ENCODE peak calls at places on chromosomes 16 and 17, in nine cellular contexts. I is C1 segment of cervical spinal cord; L is neuronal stem cell; H is stimulated activated CD4-positive, alpha-beta T cell treated with anti-CD3 and anti-CD28 coated beads, Interleukin-15, amount 100 ng/mL, for 1 hour; J is adrenal gland; W is pancreas; D is Peyer's patch; V is activated CD8-positive, alpha-beta memory T cell treated with anti-CD3 and anti-CD28 coated beads for 1 hour; T is fibroblast of lung. U is an unnamed sample.
A peak's percentile ranks its signal among the peaks of the same experiment; 100 is the strongest.

GRCh38 chr17:39166437-39167335 is 725 bp upstream of the ARL5C start:
- DNase-seq in H (no peak), I (no peak), L (no peak), W (no peak), V (no peak), T (no peak), J (no peak), D (no peak), U (no peak)

GRCh38 chr16:1976216-1976520 is 4.3 kb downstream of the TBL3 start:
- DNase-seq in L (no peak), W (no peak), J (no peak), I (no peak), T (no peak), D (no peak), H (no peak), V (no peak), U (no peak)

GRCh38 chr16:3068486-3068885 is 3.0 kb downstream of the IL32 start:
- DNase-seq in W (no peak), T (no peak), H (no peak), I (no peak), V (no peak), L (no peak), J (no peak), D (no peak), U (no peak)

GRCh38 chr16:23031508-23032098 is 117.6 kb downstream of the USP31 start:
- DNase-seq in D (no peak), H (no peak), J (no peak), V (no peak), I (no peak), L (no peak), T (no peak), W (no peak), U (no peak)

GRCh38 chr16:84925092-84925772 is 86.1 kb downstream of the ZDHHC7 start:
- DNase-seq in T (no peak), L (no peak), W (peak; percentile 81), V (peak; percentile 54), D (peak; percentile 78), I (no peak), H (peak; percentile 31), J (peak; percentile 77), U (peak; percentile 72)

GRCh38 chr17:44217738-44218343 is 1.6 kb downstream of the UBTF start:
- DNase-seq in D (peak; percentile 61), L (no peak), H (no peak), W (peak; percentile 62), V (no peak), I (no peak), J (no peak), T (no peak), U (no peak)

GRCh38 chr16:10624527-10624926 is 44.1 kb upstream of the EMP2 start:
- DNase-seq in H (no peak), V (no peak), I (no peak), T (no peak), D (peak; percentile 56), W (no peak), J (no peak), L (no peak), U (no peak)

GRCh38 chr17:40348136-40348504 is 16.4 kb downstream of the GJD3 start:
- DNase-seq in J (no peak), W (peak; percentile 33), T (no peak), I (no peak), D (no peak), V (no peak), H (no peak), L (no peak), U (no peak)

GRCh38 chr16:19859603-19860002 is 25.0 kb downstream of the GPRC5B start:
- DNase-seq in D (no peak), J (no peak), V (no peak), H (no peak), T (no peak), I (no peak), L (no peak), W (no peak), U (no peak)

GRCh38 chr17:49616086-49616485 is 40.4 kb downstream of the NXPH3 start:
- DNase-seq in H (no peak), V (no peak), L (no peak), W (no peak), J (no peak), D (no peak), T (no peak), I (no peak), U (no peak)

GRCh38 chr17:38749222-38750043 is 1.3 kb upstream of the PCGF2 start:
- DNase-seq in I (peak; percentile 54), H (no peak), D (peak; percentile 88), J (peak; percentile 91), T (peak; percentile 67), W (peak; percentile 83), V (no peak), L (peak; percentile 77), U (peak; percentile 81)

GRCh38 chr17:17739388-17740066 is 58.3 kb downstream of the RAI1 start:
- DNase-seq in W (no peak), J (peak; percentile 79), L (no peak), V (no peak), I (no peak), H (no peak), T (peak; percentile 69), D (no peak), U (peak; percentile 50)

GRCh38 chr17:56260421-56260820 is 107.1 kb downstream of the ANKFN1 start:
- DNase-seq in T (no peak), D (no peak), W (no peak), J (no peak), H (no peak), L (no peak), V (no peak), I (no peak), U (no peak)

GRCh38 chr17:80036715-80037477 is 454 bp downstream of the CCDC40 start:
- DNase-seq in D (no peak), W (no peak), T (peak; percentile 23), I (no peak), H (peak; percentile 3), V (no peak), L (peak; percentile 87), J (peak; percentile 52), U (no peak)

U was measured in stomach.